ENCODE peak calls at places on chromosomes 16 and 17, in four cellular contexts. One of them, this sample, is unnamed.
A peak's percentile ranks its signal among the peaks of the same experiment; 100 is the strongest.

GRCh38 chr16:1884155-1884760 is 12.3 kb upstream of the MEIOB start:
- DNase-seq in HuH-7: peak; percentile 72
- DNase-seq in CD4-positive, CD25-positive, alpha-beta regulatory T cell: no peak
- DNase-seq in ureter: no peak
- DNase-seq in this sample: peak; percentile 59

GRCh38 chr17:42803074-42803883 is 4.6 kb downstream of the CNTD1 start:
- DNase-seq in ureter: no peak
- DNase-seq in CD4-positive, CD25-positive, alpha-beta regulatory T cell: no peak
- DNase-seq in HuH-7: no peak
- DNase-seq in this sample: no peak

GRCh38 chr16:70163596-70163995 is 10.0 kb upstream of the CLEC18C start:
- DNase-seq in HuH-7: no peak
- DNase-seq in CD4-positive, CD25-positive, alpha-beta regulatory T cell: no peak
- DNase-seq in ureter: no peak
- DNase-seq in this sample: no peak

GRCh38 chr16:24131294-24131693 is 124.8 kb upstream of the CACNG3 start:
- DNase-seq in HuH-7: no peak
- DNase-seq in ureter: no peak
- DNase-seq in CD4-positive, CD25-positive, alpha-beta regulatory T cell: no peak
- DNase-seq in this sample: no peak

GRCh38 chr16:24853830-24854229 is 8.1 kb downstream of the SLC5A11 start:
- DNase-seq in CD4-positive, CD25-positive, alpha-beta regulatory T cell: no peak
- DNase-seq in ureter: no peak
- DNase-seq in HuH-7: no peak
- DNase-seq in this sample: no peak

GRCh38 chr16:10036951-10037350 is 145.3 kb downstream of the GRIN2A start:
- DNase-seq in CD4-positive, CD25-positive, alpha-beta regulatory T cell: no peak
- DNase-seq in ureter: no peak
- DNase-seq in HuH-7: no peak
- DNase-seq in this sample: no peak

GRCh38 chr17:6509295-6509771 is 47.0 kb downstream of the PITPNM3 start:
- DNase-seq in ureter: no peak
- DNase-seq in HuH-7: no peak
- DNase-seq in CD4-positive, CD25-positive, alpha-beta regulatory T cell: no peak
- DNase-seq in this sample: no peak

GRCh38 chr16:15682105-15682570 is 32.1 kb downstream of the NDE1 start:
- DNase-seq in CD4-positive, CD25-positive, alpha-beta regulatory T cell: peak; percentile 9
- DNase-seq in HuH-7: peak; percentile 47
- DNase-seq in ureter: no peak
- DNase-seq in this sample: no peak

GRCh38 chr17:19013806-19014627 is 9.5 kb upstream of the FAM83G start:
- DNase-seq in ureter: no peak
- DNase-seq in HuH-7: no peak
- DNase-seq in CD4-positive, CD25-positive, alpha-beta regulatory T cell: no peak
- DNase-seq in this sample: no peak

GRCh38 chr16:80899804-80900592 is 95.6 kb upstream of the CDYL2 start:
- DNase-seq in HuH-7: no peak
- DNase-seq in ureter: peak; percentile 88
- DNase-seq in CD4-positive, CD25-positive, alpha-beta regulatory T cell: no peak
- DNase-seq in this sample: no peak

GRCh38 chr17:51046527-51047384 is 73.9 kb downstream of the SPAG9 start:
- DNase-seq in ureter: peak; percentile 56
- DNase-seq in CD4-positive, CD25-positive, alpha-beta regulatory T cell: no peak
- DNase-seq in HuH-7: peak; percentile 17
- DNase-seq in this sample: peak; percentile 66

GRCh38 chr16:56032072-56032471 is 156.9 kb upstream of the CES5A start:
- DNase-seq in HuH-7: no peak
- DNase-seq in CD4-positive, CD25-positive, alpha-beta regulatory T cell: no peak
- DNase-seq in ureter: no peak
- DNase-seq in this sample: no peak

GRCh38 chr17:20073056-20073979 is 64.2 kb downstream of the SPECC1 start:
- DNase-seq in HuH-7: no peak
- DNase-seq in ureter: no peak
- DNase-seq in CD4-positive, CD25-positive, alpha-beta regulatory T cell: no peak
- DNase-seq in this sample: no peak

GRCh38 chr17:59490259-59490658 is 75.2 kb upstream of the DHX40 start:
- DNase-seq in HuH-7: no peak
- DNase-seq in ureter: peak; percentile 1
- DNase-seq in CD4-positive, CD25-positive, alpha-beta regulatory T cell: no peak
- DNase-seq in this sample: no peak

This sample was measured in HEK293T.